ENCODE peak calls at places on chromosome 11, in eight cellular contexts. R is hepatic stellate cell; J is AG09319; B is EL; F is ELR; V is stimulated activated CD4-positive, alpha-beta T cell treated with anti-CD3 and anti-CD28 coated beads, Interleukin-1b, Interleukin-23, amount 100 ng/mL, for 4 hours; I is activated CD4-positive, alpha-beta T cell treated with anti-CD3 and anti-CD28 coated beads for 48 hours; Q is activated B cell treated with CpG ODN at 0.5 μM for 24 hours. X is an unnamed sample.

GRCh38 chr11:104352036-104352435 is 188.1 kb upstream of the PDGFD start:
- DNase-seq in R (no peak), J (no peak), B (no peak), F (no peak), V (no peak), I (no peak), Q (no peak), X (no peak)

GRCh38 chr11:67373916-67374570 is 645 bp upstream of the CLCF1 start:
- DNase-seq in R (peak), J (peak), B (peak), F (peak), V (no peak), I (peak), Q (peak), X (peak)

GRCh38 chr11:57556041-57556440 is 11.4 kb downstream of the UBE2L6 start:
- DNase-seq in R (no peak), J (no peak), B (no peak), F (no peak), V (no peak), I (no peak), Q (no peak), X (no peak)

GRCh38 chr11:120945042-120945441 is 78.9 kb upstream of the TBCEL start:
- DNase-seq in R (no peak), J (no peak), B (no peak), F (no peak), V (no peak), I (no peak), Q (no peak), X (no peak)

GRCh38 chr11:66542362-66542761 is 3.5 kb downstream of the ZDHHC24 start:
- DNase-seq in R (no peak), J (no peak), B (peak), F (peak), V (no peak), I (no peak), Q (no peak), X (no peak)

GRCh38 chr11:35605691-35606090 is 12.6 kb upstream of the FJX1 start:
- DNase-seq in R (no peak), J (no peak), B (no peak), F (no peak), V (no peak), I (no peak), Q (no peak), X (no peak)

GRCh38 chr11:58965246-58965985 is 26.1 kb downstream of the GLYATL1 start:
- DNase-seq in R (no peak), J (no peak), B (peak), F (peak), V (no peak), I (no peak), Q (no peak), X (no peak)

GRCh38 chr11:118672865-118673264 is 6.6 kb downstream of the TREH start:
- DNase-seq in R (no peak), J (no peak), B (peak), F (peak), V (no peak), I (no peak), Q (no peak), X (no peak)

GRCh38 chr11:127524618-127525017 is 524.0 kb upstream of the KIRREL3 start:
- DNase-seq in R (no peak), J (no peak), B (no peak), F (no peak), V (no peak), I (no peak), Q (no peak), X (no peak)

X was measured in mucosa of descending colon.